ENCODE peak calls at places on chromosome 18, in six cellular contexts. One of them, this sample, is unnamed.

GRCh38 chr18:68991281-68991680 is 193.4 kb downstream of the CCDC102B start:
- DNase-seq in A549: no peak
- DNase-seq in AG04449: no peak
- DNase-seq in lower leg skin: no peak
- DNase-seq in right atrium auricular region: no peak
- DNase-seq in astrocyte of the spinal cord: peak; percentile 70
- DNase-seq in this sample: peak; percentile 19

GRCh38 chr18:36757081-36757480 is 71.7 kb downstream of the TPGS2 start:
- DNase-seq in A549: peak; percentile 56
- DNase-seq in AG04449: peak; percentile 49
- DNase-seq in lower leg skin: no peak
- DNase-seq in right atrium auricular region: no peak
- DNase-seq in astrocyte of the spinal cord: peak; percentile 70
- DNase-seq in this sample: peak; percentile 64

GRCh38 chr18:36811430-36811829 is 17.4 kb downstream of the TPGS2 start:
- DNase-seq in A549: no peak
- DNase-seq in AG04449: no peak
- DNase-seq in lower leg skin: no peak
- DNase-seq in right atrium auricular region: no peak
- DNase-seq in astrocyte of the spinal cord: no peak
- DNase-seq in this sample: peak; percentile 73

GRCh38 chr18:9428862-9429661 is 46.3 kb upstream of the RALBP1 start:
- DNase-seq in A549: no peak
- DNase-seq in AG04449: no peak
- DNase-seq in lower leg skin: no peak
- DNase-seq in right atrium auricular region: no peak
- DNase-seq in astrocyte of the spinal cord: no peak
- DNase-seq in this sample: no peak

GRCh38 chr18:49819768-49820662 is 6.7 kb upstream of the ACAA2 start:
- DNase-seq in A549: no peak
- DNase-seq in AG04449: no peak
- DNase-seq in lower leg skin: no peak
- DNase-seq in right atrium auricular region: no peak
- DNase-seq in astrocyte of the spinal cord: no peak
- DNase-seq in this sample: peak; percentile 41

GRCh38 chr18:27278131-27278530 is 93.0 kb upstream of the CHST9 start:
- DNase-seq in A549: no peak
- DNase-seq in AG04449: no peak
- DNase-seq in lower leg skin: no peak
- DNase-seq in right atrium auricular region: no peak
- DNase-seq in astrocyte of the spinal cord: no peak
- DNase-seq in this sample: no peak

GRCh38 chr18:71252351-71252862 is 963.6 kb downstream of the SOCS6 start:
- DNase-seq in A549: no peak
- DNase-seq in AG04449: no peak
- DNase-seq in lower leg skin: no peak
- DNase-seq in right atrium auricular region: no peak
- DNase-seq in astrocyte of the spinal cord: no peak
- DNase-seq in this sample: no peak

GRCh38 chr18:26466026-26466425 is 82.3 kb downstream of the KCTD1 start:
- DNase-seq in A549: no peak
- DNase-seq in AG04449: no peak
- DNase-seq in lower leg skin: no peak
- DNase-seq in right atrium auricular region: no peak
- DNase-seq in astrocyte of the spinal cord: no peak
- DNase-seq in this sample: no peak

GRCh38 chr18:74942319-74942910 is 266.5 kb downstream of the PTGR3 start:
- DNase-seq in A549: no peak
- DNase-seq in AG04449: no peak
- DNase-seq in lower leg skin: no peak
- DNase-seq in right atrium auricular region: no peak
- DNase-seq in astrocyte of the spinal cord: no peak
- DNase-seq in this sample: peak; percentile 16

GRCh38 chr18:21894619-21895367 is 154.2 kb downstream of the MIB1 start:
- DNase-seq in A549: no peak
- DNase-seq in AG04449: no peak
- DNase-seq in lower leg skin: no peak
- DNase-seq in right atrium auricular region: no peak
- DNase-seq in astrocyte of the spinal cord: no peak
- DNase-seq in this sample: peak; percentile 66

GRCh38 chr18:6732952-6733351 is 3.4 kb downstream of the ARHGAP28 start:
- DNase-seq in A549: no peak
- DNase-seq in AG04449: no peak
- DNase-seq in lower leg skin: no peak
- DNase-seq in right atrium auricular region: no peak
- DNase-seq in astrocyte of the spinal cord: no peak
- DNase-seq in this sample: no peak
- TF ChIP-seq CTCF in A549: no peak
- TF ChIP-seq CTCF in AG04449: no peak
- TF ChIP-seq CTCF in lower leg skin: no peak
- TF ChIP-seq CTCF in right atrium auricular region: no peak
- TF ChIP-seq CTCF in astrocyte of the spinal cord: peak; percentile 34
- TF ChIP-seq CTCF in this sample: peak; percentile 11

GRCh38 chr18:55323051-55323994 is 264.7 kb downstream of the TCF4 start:
- DNase-seq in A549: no peak
- DNase-seq in AG04449: no peak
- DNase-seq in lower leg skin: no peak
- DNase-seq in right atrium auricular region: no peak
- DNase-seq in astrocyte of the spinal cord: peak; percentile 47
- DNase-seq in this sample: peak; percentile 39
- H3K4me3 ChIP-seq in A549: no peak overlapping the region
- H3K4me3 ChIP-seq in AG04449: peak overlapping the region; percentile 33
- H3K4me3 ChIP-seq in lower leg skin: no peak overlapping the region
- H3K4me3 ChIP-seq in right atrium auricular region: peak overlapping the region; percentile 57
- H3K4me3 ChIP-seq in astrocyte of the spinal cord: peak overlapping the region; percentile 13
- H3K4me3 ChIP-seq in this sample: peak overlapping the region; percentile 75

GRCh38 chr18:59643740-59644139 is 53.5 kb downstream of the CCBE1 start:
- DNase-seq in A549: no peak
- DNase-seq in AG04449: no peak
- DNase-seq in lower leg skin: no peak
- DNase-seq in right atrium auricular region: no peak
- DNase-seq in astrocyte of the spinal cord: no peak
- DNase-seq in this sample: no peak
- TF ChIP-seq CTCF in A549: no peak
- TF ChIP-seq CTCF in AG04449: no peak
- TF ChIP-seq CTCF in lower leg skin: no peak
- TF ChIP-seq CTCF in right atrium auricular region: no peak
- TF ChIP-seq CTCF in astrocyte of the spinal cord: no peak
- TF ChIP-seq CTCF in this sample: no peak

DNA sequence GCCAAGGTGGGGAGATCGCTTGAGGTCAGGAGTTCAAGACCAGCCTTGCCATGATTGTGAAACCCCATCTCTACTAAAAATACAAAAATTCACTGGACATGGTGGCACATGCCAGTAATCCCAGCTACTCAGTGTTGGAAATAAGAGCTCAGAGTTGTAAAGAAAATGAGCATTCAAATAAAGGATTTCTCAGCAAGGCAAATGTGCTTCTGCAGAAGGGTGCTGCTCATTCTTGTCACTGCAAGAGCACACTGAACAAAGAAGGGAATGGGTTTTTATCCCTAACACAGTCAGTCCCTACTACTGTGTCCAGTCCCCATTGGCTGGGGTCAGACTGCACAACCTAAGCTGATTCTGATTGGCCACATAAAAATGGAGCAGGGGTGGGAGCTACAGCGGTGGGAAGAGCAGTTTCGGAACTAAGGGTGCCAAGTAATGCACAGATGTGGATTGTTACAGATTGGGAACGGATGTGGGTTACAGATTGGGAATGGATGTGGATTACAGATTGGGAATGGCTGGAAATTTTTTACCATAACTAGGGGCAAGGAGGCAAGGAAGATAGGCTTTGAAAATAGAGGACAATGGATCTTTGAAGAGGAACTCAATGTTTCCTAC is 31.1 kb upstream of the TRAPPC8 start:
- DNase-seq in A549: no peak
- DNase-seq in AG04449: no peak
- DNase-seq in lower leg skin: no peak
- DNase-seq in right atrium auricular region: no peak
- DNase-seq in astrocyte of the spinal cord: no peak
- DNase-seq in this sample: no peak
- H3K4me3 ChIP-seq in A549: no peak overlapping the region
- H3K4me3 ChIP-seq in AG04449: no peak overlapping the region
- H3K4me3 ChIP-seq in lower leg skin: no peak overlapping the region
- H3K4me3 ChIP-seq in right atrium auricular region: no peak overlapping the region
- H3K4me3 ChIP-seq in astrocyte of the spinal cord: no peak overlapping the region
- H3K4me3 ChIP-seq in this sample: no peak overlapping the region

GRCh38 chr18:63741769-63742168 is 33.4 kb upstream of the SERPINB7 start:
- DNase-seq in A549: no peak
- DNase-seq in AG04449: no peak
- DNase-seq in lower leg skin: no peak
- DNase-seq in right atrium auricular region: no peak
- DNase-seq in astrocyte of the spinal cord: peak; percentile 33
- DNase-seq in this sample: peak; percentile 47
- TF ChIP-seq CTCF in A549: peak; percentile 22
- TF ChIP-seq CTCF in AG04449: peak; percentile 55
- TF ChIP-seq CTCF in lower leg skin: no peak
- TF ChIP-seq CTCF in right atrium auricular region: no peak
- TF ChIP-seq CTCF in astrocyte of the spinal cord: peak; percentile 58
- TF ChIP-seq CTCF in this sample: peak; percentile 45

DNA sequence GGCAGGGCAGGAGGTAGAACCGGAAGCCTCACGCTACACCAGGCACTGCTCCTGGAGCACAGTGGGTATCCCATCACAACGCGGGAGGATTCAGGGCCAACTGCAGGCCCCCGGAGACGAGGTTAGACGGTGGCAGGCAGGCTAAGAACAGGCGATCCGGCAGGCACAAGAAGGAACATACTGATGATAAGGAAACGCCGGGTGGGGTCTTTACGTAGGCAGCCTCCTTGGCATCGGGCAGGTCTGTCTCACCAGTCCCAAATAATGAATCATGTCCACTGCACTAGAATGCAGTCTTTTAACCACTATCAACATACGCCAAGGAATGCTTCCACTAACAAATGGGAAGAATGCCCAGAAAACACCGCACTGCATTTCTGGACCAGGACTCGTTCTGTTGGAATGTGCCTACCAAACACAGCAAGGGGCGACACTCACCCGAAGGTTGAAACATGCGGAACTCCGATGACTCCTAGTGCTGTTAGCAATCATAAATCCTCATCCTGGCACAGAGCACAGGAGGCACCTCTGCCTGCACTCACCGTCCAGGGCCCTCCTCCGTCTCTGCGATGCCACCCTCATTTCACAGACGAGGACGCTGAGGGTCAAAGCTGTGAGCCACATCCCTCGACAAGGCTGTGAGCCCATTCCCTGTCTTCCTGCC is 35.2 kb downstream of the ZNF516 start:
- DNase-seq in A549: peak; percentile 69
- DNase-seq in AG04449: peak; percentile 99
- DNase-seq in lower leg skin: peak; percentile 80
- DNase-seq in right atrium auricular region: peak; percentile 82
- DNase-seq in astrocyte of the spinal cord: peak; percentile 99
- DNase-seq in this sample: peak; percentile 93
- H3K4me3 ChIP-seq in A549: no peak overlapping the region
- H3K4me3 ChIP-seq in AG04449: peak overlapping the region; percentile 32
- H3K4me3 ChIP-seq in lower leg skin: no peak overlapping the region
- H3K4me3 ChIP-seq in right atrium auricular region: peak overlapping the region; percentile 25
- H3K4me3 ChIP-seq in astrocyte of the spinal cord: peak overlapping the region; percentile 9
- H3K4me3 ChIP-seq in this sample: no peak overlapping the region

DNA sequence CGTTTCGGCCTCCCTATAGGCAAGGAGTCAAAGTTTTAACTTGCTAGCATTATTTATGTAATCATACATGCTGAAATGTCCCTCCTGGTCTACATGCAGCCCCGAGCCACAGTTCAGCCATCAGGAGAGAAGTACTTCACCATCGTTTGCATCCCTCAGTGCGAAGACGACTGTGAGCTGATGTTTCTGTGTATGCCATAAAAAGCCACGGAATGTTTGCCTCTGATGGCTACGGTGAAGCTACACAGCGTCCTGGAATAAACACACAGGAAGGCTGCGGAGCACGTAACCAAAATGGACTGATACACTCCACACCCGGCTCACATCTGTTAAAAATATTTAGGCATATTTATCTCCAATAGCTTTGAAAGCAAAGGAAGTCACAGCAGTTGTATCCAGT is 4.3 kb upstream of the SALL3 start:
- DNase-seq in A549: no peak
- DNase-seq in AG04449: no peak
- DNase-seq in lower leg skin: no peak
- DNase-seq in right atrium auricular region: peak; percentile 28
- DNase-seq in astrocyte of the spinal cord: no peak
- DNase-seq in this sample: no peak
- TF ChIP-seq CTCF in A549: no peak
- TF ChIP-seq CTCF in AG04449: no peak
- TF ChIP-seq CTCF in lower leg skin: no peak
- TF ChIP-seq CTCF in right atrium auricular region: no peak
- TF ChIP-seq CTCF in astrocyte of the spinal cord: no peak
- TF ChIP-seq CTCF in this sample: no peak